ENCODE peak calls at places on chromosome 7, in ten cellular contexts. D is K562, E is AG10803, X is GM23248, W is Peyer's patch, H is retinal pigment epithelial cell, O is lung, T is WERI-Rb-1, L is thoracic aorta, A is aorta. I is an unnamed sample.

GRCh38 chr7:125695631-125696030 is 766.0 kb upstream of the POT1 start:
- DNase-seq in D (no peak), E (no peak), X (no peak), W (no peak), H (no peak), O (no peak), T (no peak), L (no peak), A (no peak), I (no peak)

GRCh38 chr7:77651544-77652162 is 44.6 kb upstream of the RSBN1L start:
- DNase-seq in D (peak), E (peak), X (peak), W (no peak), H (no peak), O (no peak), T (peak), L (no peak), A (no peak), I (no peak)

GRCh38 chr7:70178787-70179186 is 580.5 kb downstream of the AUTS2 start:
- DNase-seq in D (no peak), E (peak), X (peak), W (no peak), H (peak), O (peak), T (no peak), L (no peak), A (no peak), I (peak)

GRCh38 chr7:114364151-114364550 is 50.5 kb upstream of the FOXP2 start:
- DNase-seq in D (no peak), E (peak), X (no peak), W (no peak), H (no peak), O (no peak), T (no peak), L (no peak), A (no peak), I (no peak)

GRCh38 chr7:130941322-130942210 is 207.6 kb upstream of the KLF14 start:
- DNase-seq in D (peak), E (peak), X (no peak), W (peak), H (no peak), O (no peak), T (no peak), L (no peak), A (no peak), I (peak)

GRCh38 chr7:74633451-74633921 is 24.0 kb upstream of the GTF2I start:
- DNase-seq in D (peak), E (no peak), X (no peak), W (no peak), H (no peak), O (no peak), T (no peak), L (no peak), A (no peak), I (no peak)

GRCh38 chr7:40057292-40057691 is 77.1 kb downstream of the MPLKIP start:
- DNase-seq in D (peak), E (peak), X (peak), W (no peak), H (no peak), O (peak), T (no peak), L (no peak), A (no peak), I (no peak)

GRCh38 chr7:151114151-151115090 is 28.1 kb downstream of the AGAP3 start:
- DNase-seq in D (no peak), E (no peak), X (peak), W (no peak), H (no peak), O (peak), T (no peak), L (no peak), A (no peak), I (no peak)

GRCh38 chr7:105210721-105211205 is 178.0 kb downstream of the SRPK2 start:
- DNase-seq in D (no peak), E (no peak), X (no peak), W (peak), H (no peak), O (no peak), T (no peak), L (no peak), A (no peak), I (no peak)

GRCh38 chr7:12921751-12922345 is 234.4 kb downstream of the ARL4A start:
- DNase-seq in D (no peak), E (no peak), X (no peak), W (no peak), H (no peak), O (no peak), T (no peak), L (no peak), A (no peak), I (no peak)

GRCh38 chr7:100493476-100494264 is 9.9 kb downstream of the NYAP1 start:
- DNase-seq in D (peak), E (no peak), X (no peak), W (peak), H (no peak), O (no peak), T (peak), L (no peak), A (no peak), I (no peak)

GRCh38 chr7:157896774-157897555 is 560.2 kb downstream of the DNAJB6 start:
- DNase-seq in D (no peak), E (no peak), X (no peak), W (no peak), H (no peak), O (no peak), T (no peak), L (no peak), A (no peak), I (peak)

GRCh38 chr7:137755846-137756685 is 90.7 kb downstream of the DGKI start:
- DNase-seq in D (no peak), E (peak), X (peak), W (no peak), H (peak), O (no peak), T (peak), L (no peak), A (no peak), I (no peak)

GRCh38 chr7:26918241-26918640 is 53.9 kb upstream of the SKAP2 start:
- DNase-seq in D (no peak), E (peak), X (no peak), W (no peak), H (no peak), O (no peak), T (no peak), L (no peak), A (no peak), I (no peak)

GRCh38 chr7:153392726-153393125 is 633.2 kb downstream of the ACTR3B start:
- DNase-seq in D (no peak), E (no peak), X (no peak), W (no peak), H (no peak), O (no peak), T (no peak), L (no peak), A (no peak), I (no peak)

GRCh38 chr7:57399972-57400371 is 50.0 kb upstream of the ZNF716 start:
- DNase-seq in D (no peak), E (no peak), X (no peak), W (no peak), H (no peak), O (no peak), T (no peak), L (no peak), A (no peak), I (no peak)

GRCh38 chr7:155734445-155734809 is 77.8 kb downstream of the SHH start:
- DNase-seq in D (no peak), E (no peak), X (peak), W (no peak), H (no peak), O (no peak), T (no peak), L (no peak), A (no peak), I (no peak)

GRCh38 chr7:2863461-2864066 is 19.5 kb upstream of the GNA12 start:
- DNase-seq in D (peak), E (peak), X (peak), W (peak), H (peak), O (peak), T (no peak), L (peak), A (peak), I (peak)

GRCh38 chr7:106736508-106737201 is 75.7 kb upstream of the CCDC71L start:
- DNase-seq in D (peak), E (peak), X (peak), W (peak), H (peak), O (peak), T (peak), L (no peak), A (no peak), I (no peak)
- H3K4me3 ChIP-seq in D (no peak), E (peak), X (peak), W (no peak), H (no peak), O (no peak), T (no peak), L (no peak), A (no peak), I (peak)

GRCh38 chr7:50335795-50336754 is 31.6 kb downstream of the IKZF1 start:
- DNase-seq in D (peak), E (no peak), X (no peak), W (peak), H (no peak), O (no peak), T (no peak), L (no peak), A (no peak), I (no peak)

GRCh38 chr7:50336909-50337703 is 32.6 kb downstream of the IKZF1 start:
- DNase-seq in D (no peak), E (no peak), X (no peak), W (no peak), H (no peak), O (no peak), T (no peak), L (no peak), A (no peak), I (no peak)

GRCh38 chr7:50342616-50343114 is 38.1 kb downstream of the IKZF1 start:
- DNase-seq in D (no peak), E (no peak), X (peak), W (peak), H (no peak), O (no peak), T (no peak), L (no peak), A (no peak), I (peak)

GRCh38 chr7:50341709-50342108 is 37.2 kb downstream of the IKZF1 start:
- DNase-seq in D (no peak), E (no peak), X (no peak), W (no peak), H (no peak), O (no peak), T (no peak), L (no peak), A (no peak), I (no peak)

GRCh38 chr7:50339990-50340500 is 35.5 kb downstream of the IKZF1 start:
- DNase-seq in D (peak), E (no peak), X (no peak), W (peak), H (no peak), O (no peak), T (no peak), L (no peak), A (no peak), I (no peak)
- H3K4me3 ChIP-seq in D (peak), E (no peak), X (no peak), W (no peak), H (no peak), O (no peak), T (no peak), L (no peak), A (no peak), I (no peak)

DNA sequence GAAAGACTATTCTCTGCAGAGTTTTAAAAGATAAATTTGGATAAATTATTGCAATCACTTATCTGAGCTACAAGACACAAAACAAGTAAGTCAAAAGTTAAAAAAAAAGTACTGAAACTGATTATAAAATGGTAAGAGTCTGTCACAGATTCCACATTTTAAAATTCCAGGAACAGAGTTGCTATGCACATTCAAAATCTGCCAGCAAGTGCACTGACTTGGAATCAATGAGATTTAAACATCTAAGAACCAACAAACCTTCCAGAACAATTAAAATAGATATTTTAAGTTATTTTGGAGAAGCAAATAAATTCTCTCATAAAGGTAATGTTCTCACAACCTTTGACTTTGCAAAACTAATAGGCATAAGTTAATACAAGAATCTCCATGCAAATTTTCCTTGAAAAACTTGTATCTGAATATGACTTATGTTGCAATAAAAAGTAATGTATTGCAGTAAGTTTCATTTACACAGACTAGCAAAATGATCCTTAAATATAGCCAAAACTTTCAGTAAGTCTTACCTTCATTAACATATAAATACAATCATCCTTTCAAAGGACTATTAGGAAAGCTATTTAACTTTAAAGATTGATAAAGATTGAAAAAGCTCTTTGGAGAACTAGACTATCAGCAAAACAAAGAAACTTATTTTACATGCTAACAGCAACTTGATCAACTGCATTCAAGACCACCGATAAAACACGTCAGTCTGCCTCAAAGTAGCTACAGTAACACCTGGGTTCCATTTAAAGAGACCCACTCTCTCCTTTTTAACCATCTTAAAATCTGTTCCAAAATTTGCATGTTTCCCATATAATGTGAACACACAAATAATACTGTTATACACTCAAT is 4.4 kb downstream of the ETV1 start:
- DNase-seq in D (no peak), E (no peak), X (no peak), W (no peak), H (no peak), O (no peak), T (no peak), L (no peak), A (no peak), I (no peak)
- H3K4me3 ChIP-seq in D (peak), E (no peak), X (no peak), W (no peak), H (no peak), O (no peak), T (no peak), L (no peak), A (no peak), I (peak)

GRCh38 chr7:50446542-50446960 is 3.6 kb downstream of the FIGNL1 start:
- DNase-seq in D (no peak), E (peak), X (peak), W (no peak), H (peak), O (peak), T (no peak), L (no peak), A (no peak), I (no peak)

GRCh38 chr7:50449881-50450690 is at the start of gene FIGNL1:
- DNase-seq in D (peak), E (peak), X (peak), W (peak), H (no peak), O (peak), T (peak), L (no peak), A (peak), I (peak)

GRCh38 chr7:50450691-50451051 is 521 bp upstream of the FIGNL1 start:
- DNase-seq in D (no peak), E (no peak), X (peak), W (peak), H (no peak), O (no peak), T (no peak), L (no peak), A (no peak), I (no peak)

GRCh38 chr7:50448823-50449222 is 1.3 kb downstream of the FIGNL1 start:
- DNase-seq in D (no peak), E (no peak), X (no peak), W (no peak), H (no peak), O (no peak), T (no peak), L (no peak), A (no peak), I (no peak)

DNA sequence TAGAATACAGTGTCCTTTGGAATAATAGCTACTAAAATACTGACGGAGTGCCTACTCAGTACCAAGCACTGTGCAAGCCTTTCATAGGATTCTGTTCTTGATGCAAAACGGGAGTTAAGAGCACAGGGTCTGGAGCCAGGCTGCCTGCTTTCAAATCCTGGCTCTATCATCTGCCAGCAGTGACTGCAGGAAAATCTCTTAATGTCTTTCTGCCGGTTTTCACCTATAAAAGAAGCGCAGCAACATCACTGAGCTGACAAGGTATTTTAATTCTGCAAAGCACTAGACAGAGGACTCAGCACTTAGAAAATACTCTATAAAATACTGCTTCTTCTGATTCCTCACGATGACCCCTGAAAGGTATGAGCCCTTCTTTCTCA is 659 bp downstream of the FIGNL1 start:
- DNase-seq in D (no peak), E (no peak), X (no peak), W (no peak), H (no peak), O (no peak), T (no peak), L (no peak), A (no peak), I (no peak)
- H3K4me3 ChIP-seq in D (peak), E (peak), X (peak), W (peak), H (peak), O (no peak), T (peak), L (peak), A (peak), I (peak)

DNA sequence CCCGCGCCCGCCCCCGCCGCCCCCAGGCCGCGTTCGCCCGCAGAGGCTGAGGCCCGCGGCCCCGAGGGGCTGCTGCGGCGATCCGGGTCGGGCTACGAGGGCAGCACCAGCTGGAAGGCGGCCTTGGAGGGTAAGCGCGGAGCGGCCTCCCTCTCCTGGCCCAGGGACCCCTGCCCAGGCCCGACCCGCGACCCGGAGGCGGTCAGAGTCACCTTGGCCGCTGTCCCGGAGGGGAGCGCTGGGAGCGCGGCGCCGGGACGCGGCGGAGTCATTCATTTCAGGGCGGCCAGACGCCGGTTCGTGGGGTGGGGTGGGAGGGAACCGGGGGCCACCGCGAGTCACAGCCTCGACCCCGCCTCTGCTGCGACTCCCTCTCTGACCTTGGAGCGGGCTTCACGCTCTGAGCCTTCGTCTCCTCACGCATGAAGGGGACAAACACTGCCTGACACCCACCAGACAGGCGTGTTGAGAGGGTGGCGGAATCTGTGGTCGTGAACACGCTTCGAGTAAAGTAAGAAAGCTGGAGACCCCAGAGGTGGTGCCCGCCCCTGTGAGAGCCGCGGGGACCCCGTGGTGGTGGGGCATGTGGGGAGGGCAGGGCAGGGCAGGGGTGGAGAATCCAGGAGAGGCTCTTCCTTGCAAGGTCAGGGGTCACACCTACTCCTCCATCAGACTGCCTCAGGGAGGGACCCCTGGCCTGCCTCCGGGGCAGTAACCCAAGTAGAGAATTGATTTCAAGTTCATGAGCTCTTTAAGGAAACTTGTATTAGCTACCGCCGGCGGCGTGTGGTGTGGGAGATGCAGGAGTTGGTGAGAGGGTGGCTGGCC is 717 bp downstream of the CLEC2L start:
- DNase-seq in D (no peak), E (no peak), X (no peak), W (no peak), H (no peak), O (no peak), T (no peak), L (no peak), A (no peak), I (no peak)
- H3K4me3 ChIP-seq in D (no peak), E (no peak), X (no peak), W (no peak), H (no peak), O (no peak), T (no peak), L (no peak), A (no peak), I (no peak)

GRCh38 chr7:4003536-4003935 is 678.6 kb upstream of the FOXK1 start:
- DNase-seq in D (no peak), E (no peak), X (no peak), W (no peak), H (no peak), O (no peak), T (no peak), L (no peak), A (no peak), I (no peak)
- H3K4me3 ChIP-seq in D (no peak), E (no peak), X (no peak), W (no peak), H (no peak), O (no peak), T (no peak), L (no peak), A (no peak), I (no peak)

GRCh38 chr7:128909605-128910568 is 622 bp downstream of the KCP start:
- DNase-seq in D (no peak), E (peak), X (peak), W (no peak), H (no peak), O (no peak), T (no peak), L (no peak), A (peak), I (peak)
- H3K4me3 ChIP-seq in D (no peak), E (peak), X (peak), W (peak), H (peak), O (peak), T (no peak), L (peak), A (peak), I (peak)

DNA sequence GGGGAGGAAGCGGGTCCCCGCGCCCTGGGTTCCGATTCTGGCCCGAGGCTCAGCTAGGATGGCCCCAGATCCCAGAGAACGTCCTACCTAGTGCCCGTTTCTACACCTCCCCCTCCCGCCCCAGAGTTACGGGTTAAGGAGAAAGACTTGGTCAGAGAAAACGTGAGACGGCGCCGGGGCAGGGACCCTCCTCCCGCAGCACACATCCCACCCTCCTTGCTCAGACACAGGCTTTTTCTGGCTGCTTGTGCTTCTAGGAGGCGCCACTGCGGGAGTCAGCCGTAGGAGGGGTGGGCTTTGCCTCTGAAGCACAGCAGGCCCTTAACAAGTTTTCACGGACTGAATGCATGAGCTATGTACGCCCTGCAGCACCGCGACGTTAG is 104.9 kb upstream of the LEP start:
- DNase-seq in D (no peak), E (no peak), X (no peak), W (no peak), H (no peak), O (no peak), T (peak), L (no peak), A (no peak), I (no peak)
- H3K4me3 ChIP-seq in D (peak), E (peak), X (peak), W (peak), H (peak), O (no peak), T (peak), L (peak), A (peak), I (peak)

GRCh38 chr7:18292584-18292983 is 203.0 kb upstream of the HDAC9 start:
- DNase-seq in D (no peak), E (no peak), X (no peak), W (no peak), H (no peak), O (no peak), T (no peak), L (no peak), A (no peak), I (no peak)
- H3K4me3 ChIP-seq in D (no peak), E (no peak), X (no peak), W (no peak), H (no peak), O (no peak), T (no peak), L (no peak), A (no peak), I (no peak)